ENCODE peak calls at places on chromosomes 12 and 14, in six cellular contexts. One of them, this sample, is unnamed.

GRCh38 chr14:73125169-73125588 is 11.1 kb upstream of the PSEN1 start:
- DNase-seq in tibial nerve: no peak
- DNase-seq in transverse colon: no peak
- DNase-seq in suprapubic skin: no peak
- DNase-seq in K562: no peak
- DNase-seq in sigmoid colon: no peak
- DNase-seq in this sample: no peak

GRCh38 chr14:87250992-87251391 is 742.0 kb downstream of the GALC start:
- DNase-seq in tibial nerve: no peak
- DNase-seq in transverse colon: no peak
- DNase-seq in K562: no peak
- DNase-seq in sigmoid colon: no peak
- DNase-seq in suprapubic skin: no peak
- DNase-seq in this sample: no peak

GRCh38 chr12:124545508-124546418 is 21.6 kb downstream of the NCOR2 start:
- DNase-seq in transverse colon: peak
- DNase-seq in suprapubic skin: no peak
- DNase-seq in K562: no peak
- DNase-seq in tibial nerve: no peak
- DNase-seq in sigmoid colon: no peak
- DNase-seq in this sample: no peak

GRCh38 chr12:117404940-117405339 is 43.5 kb upstream of the NOS1 start:
- DNase-seq in suprapubic skin: no peak
- DNase-seq in K562: no peak
- DNase-seq in sigmoid colon: no peak
- DNase-seq in transverse colon: no peak
- DNase-seq in tibial nerve: no peak
- DNase-seq in this sample: no peak

GRCh38 chr14:61102549-61103466 is 121.8 kb downstream of the SLC38A6 start:
- DNase-seq in sigmoid colon: no peak
- DNase-seq in tibial nerve: no peak
- DNase-seq in suprapubic skin: no peak
- DNase-seq in K562: peak
- DNase-seq in transverse colon: no peak
- DNase-seq in this sample: peak

GRCh38 chr12:56128669-56129209 is 672 bp downstream of the ESYT1 start:
- DNase-seq in suprapubic skin: no peak
- DNase-seq in sigmoid colon: peak
- DNase-seq in tibial nerve: no peak
- DNase-seq in K562: no peak
- DNase-seq in transverse colon: peak
- DNase-seq in this sample: no peak

GRCh38 chr12:84912191-84913142 is at the start of gene SLC6A15:
- DNase-seq in suprapubic skin: peak
- DNase-seq in tibial nerve: peak
- DNase-seq in transverse colon: no peak
- DNase-seq in K562: no peak
- DNase-seq in sigmoid colon: peak
- DNase-seq in this sample: no peak

GRCh38 chr14:54933006-54933405 is 30.4 kb upstream of the GCH1 start:
- DNase-seq in transverse colon: no peak
- DNase-seq in sigmoid colon: no peak
- DNase-seq in suprapubic skin: no peak
- DNase-seq in K562: no peak
- DNase-seq in tibial nerve: no peak
- DNase-seq in this sample: no peak

GRCh38 chr12:84785281-84785680 is 127.3 kb downstream of the SLC6A15 start:
- DNase-seq in K562: no peak
- DNase-seq in suprapubic skin: no peak
- DNase-seq in sigmoid colon: no peak
- DNase-seq in transverse colon: no peak
- DNase-seq in tibial nerve: no peak
- DNase-seq in this sample: no peak

GRCh38 chr12:53062011-53062961 is 12.4 kb downstream of the TNS2 start:
- DNase-seq in sigmoid colon: no peak
- DNase-seq in suprapubic skin: peak
- DNase-seq in tibial nerve: peak
- DNase-seq in K562: no peak
- DNase-seq in transverse colon: no peak
- DNase-seq in this sample: no peak

GRCh38 chr12:114688256-114688845 is 4.4 kb upstream of the TBX3 start:
- DNase-seq in suprapubic skin: no peak
- DNase-seq in transverse colon: no peak
- DNase-seq in sigmoid colon: no peak
- DNase-seq in K562: no peak
- DNase-seq in tibial nerve: no peak
- DNase-seq in this sample: no peak

GRCh38 chr14:79278286-79278797 is 933.0 kb downstream of the DIO2 start:
- DNase-seq in transverse colon: no peak
- DNase-seq in suprapubic skin: no peak
- DNase-seq in K562: no peak
- DNase-seq in sigmoid colon: peak
- DNase-seq in tibial nerve: no peak
- DNase-seq in this sample: no peak

GRCh38 chr14:92122351-92122677 is 545 bp downstream of the CPSF2 start:
- DNase-seq in sigmoid colon: no peak
- DNase-seq in transverse colon: peak
- DNase-seq in suprapubic skin: no peak
- DNase-seq in K562: peak
- DNase-seq in tibial nerve: no peak
- DNase-seq in this sample: no peak

GRCh38 chr12:32755051-32755653 is 545 bp downstream of the YARS2 start:
- DNase-seq in suprapubic skin: peak
- DNase-seq in K562: peak
- DNase-seq in sigmoid colon: peak
- DNase-seq in transverse colon: peak
- DNase-seq in tibial nerve: peak
- DNase-seq in this sample: peak

GRCh38 chr12:32756476-32757158 is 920 bp upstream of the YARS2 start:
- DNase-seq in K562: no peak
- DNase-seq in transverse colon: no peak
- DNase-seq in suprapubic skin: no peak
- DNase-seq in sigmoid colon: no peak
- DNase-seq in tibial nerve: no peak
- DNase-seq in this sample: no peak

GRCh38 chr12:32757159-32757556 is 1.5 kb upstream of the YARS2 start:
- DNase-seq in suprapubic skin: no peak
- DNase-seq in tibial nerve: no peak
- DNase-seq in K562: no peak
- DNase-seq in sigmoid colon: no peak
- DNase-seq in transverse colon: no peak
- DNase-seq in this sample: no peak

GRCh38 chr12:32754101-32754500 is 1.6 kb downstream of the YARS2 start:
- DNase-seq in K562: no peak
- DNase-seq in transverse colon: no peak
- DNase-seq in suprapubic skin: no peak
- DNase-seq in tibial nerve: no peak
- DNase-seq in sigmoid colon: no peak
- DNase-seq in this sample: no peak

GRCh38 chr12:32755654-32756475 is at the start of gene YARS2:
- DNase-seq in tibial nerve: peak
- DNase-seq in suprapubic skin: peak
- DNase-seq in sigmoid colon: peak
- DNase-seq in transverse colon: peak
- DNase-seq in K562: peak
- DNase-seq in this sample: peak
- TF ChIP-seq POLR2A in tibial nerve: peak
- TF ChIP-seq POLR2A in suprapubic skin: peak
- TF ChIP-seq POLR2A in sigmoid colon: peak
- TF ChIP-seq POLR2A in transverse colon: peak
- TF ChIP-seq POLR2A in K562: peak
- TF ChIP-seq POLR2A in this sample: no peak

GRCh38 chr12:131139363-131140068 is 185.8 kb downstream of the ADGRD1 start:
- DNase-seq in tibial nerve: no peak
- DNase-seq in suprapubic skin: no peak
- DNase-seq in K562: no peak
- DNase-seq in sigmoid colon: peak
- DNase-seq in transverse colon: no peak
- DNase-seq in this sample: no peak

GRCh38 chr12:131141483-131141882 is 187.8 kb downstream of the ADGRD1 start:
- DNase-seq in tibial nerve: no peak
- DNase-seq in suprapubic skin: no peak
- DNase-seq in sigmoid colon: peak
- DNase-seq in transverse colon: no peak
- DNase-seq in K562: no peak
- DNase-seq in this sample: no peak

GRCh38 chr12:131140069-131140435 is 186.3 kb downstream of the ADGRD1 start:
- DNase-seq in tibial nerve: no peak
- DNase-seq in transverse colon: no peak
- DNase-seq in sigmoid colon: no peak
- DNase-seq in suprapubic skin: no peak
- DNase-seq in K562: no peak
- DNase-seq in this sample: no peak

GRCh38 chr12:131140697-131141096 is 187.0 kb downstream of the ADGRD1 start:
- DNase-seq in sigmoid colon: peak
- DNase-seq in suprapubic skin: no peak
- DNase-seq in tibial nerve: no peak
- DNase-seq in transverse colon: no peak
- DNase-seq in K562: no peak
- DNase-seq in this sample: no peak

DNA sequence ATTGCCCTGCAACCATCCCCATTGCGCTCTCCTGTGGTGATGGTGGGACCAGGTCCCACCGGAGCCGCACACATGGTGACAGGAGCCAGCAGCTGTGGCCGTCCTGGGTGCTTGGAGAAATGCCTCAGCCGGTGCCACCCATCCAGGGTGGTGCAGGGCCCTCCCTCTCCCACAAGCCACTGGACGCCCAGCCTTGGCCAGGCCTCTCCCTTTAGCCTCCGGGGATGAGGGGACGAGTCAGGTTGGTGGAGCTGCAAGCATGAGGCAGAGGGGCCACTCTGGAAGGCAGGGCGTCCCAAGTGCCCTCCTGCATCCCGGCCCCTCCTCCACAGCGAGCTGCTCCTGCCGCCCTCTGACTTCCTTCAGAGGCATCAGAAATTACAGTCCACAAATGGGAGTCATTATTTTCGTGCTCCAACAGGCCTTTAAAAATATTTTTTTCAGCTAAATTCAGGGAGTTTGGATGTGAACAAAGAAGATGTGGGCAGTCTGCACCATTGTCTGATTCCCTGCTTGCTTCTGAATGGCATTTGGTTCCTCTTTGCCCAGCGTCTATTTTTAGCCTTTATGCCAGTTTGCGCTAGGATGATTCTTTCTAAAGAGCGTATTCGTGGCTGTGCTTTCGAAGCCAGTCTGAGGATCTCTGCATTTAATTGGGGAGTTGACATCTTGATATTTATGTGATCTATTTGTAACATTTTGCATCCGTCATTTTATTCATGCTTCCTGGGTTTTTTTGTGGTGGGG is 189.4 kb downstream of the ADGRD1 start:
- DNase-seq in K562: no peak
- DNase-seq in suprapubic skin: no peak
- DNase-seq in sigmoid colon: peak
- DNase-seq in transverse colon: no peak
- DNase-seq in tibial nerve: no peak
- DNase-seq in this sample: no peak
- TF ChIP-seq EP300 in K562: no peak
- TF ChIP-seq EP300 in suprapubic skin: no peak
- TF ChIP-seq EP300 in sigmoid colon: no peak
- TF ChIP-seq EP300 in transverse colon: no peak
- TF ChIP-seq EP300 in tibial nerve: no peak
- TF ChIP-seq EP300 in this sample: no peak

GRCh38 chr14:100682749-100683148 is 43.9 kb upstream of the DLK1 start:
- DNase-seq in K562: no peak
- DNase-seq in suprapubic skin: no peak
- DNase-seq in sigmoid colon: no peak
- DNase-seq in transverse colon: no peak
- DNase-seq in tibial nerve: no peak
- DNase-seq in this sample: no peak

GRCh38 chr14:100681111-100681510 is 45.6 kb upstream of the DLK1 start:
- DNase-seq in K562: no peak
- DNase-seq in transverse colon: no peak
- DNase-seq in sigmoid colon: no peak
- DNase-seq in suprapubic skin: no peak
- DNase-seq in tibial nerve: no peak
- DNase-seq in this sample: no peak

GRCh38 chr14:100684154-100684553 is 42.5 kb upstream of the DLK1 start:
- DNase-seq in K562: no peak
- DNase-seq in transverse colon: no peak
- DNase-seq in sigmoid colon: no peak
- DNase-seq in tibial nerve: no peak
- DNase-seq in suprapubic skin: no peak
- DNase-seq in this sample: no peak

GRCh38 chr14:100684961-100685360 is 41.7 kb upstream of the DLK1 start:
- DNase-seq in transverse colon: no peak
- DNase-seq in tibial nerve: no peak
- DNase-seq in K562: no peak
- DNase-seq in sigmoid colon: no peak
- DNase-seq in suprapubic skin: no peak
- DNase-seq in this sample: no peak

DNA sequence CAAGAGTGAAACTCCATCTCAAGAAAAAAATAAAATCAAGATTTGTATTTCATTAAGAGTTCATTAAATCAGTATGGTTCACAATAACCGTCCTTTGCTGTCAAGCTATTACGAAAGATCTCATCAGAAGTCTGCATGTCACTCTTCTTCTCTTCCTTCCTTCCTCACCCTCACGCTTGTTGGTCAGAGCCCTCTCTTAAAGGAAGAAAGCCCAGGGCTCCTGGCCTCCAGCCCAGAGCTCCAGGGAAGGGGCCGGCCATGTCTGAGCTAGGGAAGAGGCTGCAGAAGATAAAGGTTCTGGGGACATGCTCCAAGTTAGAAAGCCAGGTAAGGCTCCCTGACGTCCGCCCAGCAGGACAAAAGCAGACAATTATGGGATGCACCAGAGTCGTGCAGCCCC is 43.1 kb upstream of the DLK1 start:
- DNase-seq in sigmoid colon: no peak
- DNase-seq in K562: no peak
- DNase-seq in suprapubic skin: no peak
- DNase-seq in tibial nerve: no peak
- DNase-seq in transverse colon: no peak
- DNase-seq in this sample: no peak
- H3K27ac ChIP-seq in sigmoid colon: no peak
- H3K27ac ChIP-seq in K562: no peak
- H3K27ac ChIP-seq in suprapubic skin: no peak
- H3K27ac ChIP-seq in tibial nerve: no peak
- H3K27ac ChIP-seq in transverse colon: no peak
- H3K27ac ChIP-seq in this sample: no peak

DNA sequence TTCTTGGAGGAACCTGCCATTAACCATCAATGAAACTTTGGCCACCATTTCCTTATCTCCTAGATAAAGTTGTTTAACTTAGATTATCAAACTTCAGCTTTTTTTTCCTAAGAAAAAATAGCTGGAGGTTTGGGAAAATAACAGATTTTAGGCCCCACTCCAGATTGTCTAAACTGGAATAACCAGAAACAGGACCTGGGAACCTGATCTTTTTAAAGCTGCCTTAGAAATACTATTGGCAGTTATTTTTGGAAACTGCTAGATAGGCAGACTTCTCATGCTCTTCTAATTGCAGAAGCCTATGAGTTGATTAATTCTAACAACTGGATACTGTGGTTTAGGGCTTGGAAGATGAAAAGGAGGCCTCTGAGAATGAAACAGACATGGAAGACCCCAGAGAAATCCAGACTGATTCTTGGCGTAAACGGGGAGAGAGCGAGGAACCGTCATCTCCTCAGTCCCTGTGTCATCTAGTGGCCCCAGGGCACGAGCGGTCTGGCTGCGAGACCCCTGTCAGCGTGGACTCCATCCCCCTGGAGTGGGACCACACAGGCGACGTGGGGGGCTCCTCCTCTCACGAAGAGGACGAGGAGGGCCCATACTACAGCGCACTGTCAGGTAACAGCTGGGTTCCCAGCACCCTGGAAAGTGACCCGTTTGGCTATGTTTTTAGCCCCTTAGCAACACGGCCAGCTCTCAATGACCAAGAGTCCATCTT is 80.2 kb downstream of the ESR2 start:
- DNase-seq in suprapubic skin: no peak
- DNase-seq in transverse colon: no peak
- DNase-seq in tibial nerve: no peak
- DNase-seq in K562: no peak
- DNase-seq in sigmoid colon: no peak
- DNase-seq in this sample: no peak
- TF ChIP-seq POLR2A in suprapubic skin: no peak
- TF ChIP-seq POLR2A in transverse colon: no peak
- TF ChIP-seq POLR2A in tibial nerve: no peak
- TF ChIP-seq POLR2A in K562: no peak
- TF ChIP-seq POLR2A in sigmoid colon: no peak
- TF ChIP-seq POLR2A in this sample: no peak

This sample was measured in stomach.